ENCODE peak calls at places on chromosomes 6 and 20, in nine cellular contexts. N is memory B cell; S is C1 segment of cervical spinal cord; V is ovary; K is GM10248; A is HCT116; Z is NCI-H524; I is HFFc6; H is stimulated activated CD8-positive, alpha-beta memory T cell treated with anti-CD3 and anti-CD28 coated beads, Interleukin-12 subunit alpha, Interleukin-12 subunit beta, amount 100 ng/mL, for 4 hours. W is an unnamed sample.

GRCh38 chr6:105326216-105326615 is 76.7 kb downstream of the PREP start:
- DNase-seq in H (no peak), N (no peak), A (peak), K (no peak), S (no peak), Z (peak), I (peak), V (no peak), W (peak)

GRCh38 chr20:59576216-59576953 is 28.0 kb upstream of the PHACTR3 start:
- DNase-seq in S (no peak), K (no peak), N (no peak), Z (peak), A (no peak), V (peak), I (no peak), H (no peak), W (no peak)

GRCh38 chr20:18692453-18692852 is 104.6 kb downstream of the DTD1 start:
- DNase-seq in N (no peak), Z (no peak), A (no peak), S (no peak), I (no peak), K (no peak), V (no peak), H (no peak), W (peak)

GRCh38 chr6:16483315-16483875 is 245.0 kb downstream of the GMPR start:
- DNase-seq in I (no peak), N (no peak), V (no peak), S (no peak), H (no peak), Z (no peak), K (no peak), A (no peak), W (no peak)

GRCh38 chr20:21437816-21438215 is 40.5 kb upstream of the NKX2-4 start:
- DNase-seq in V (no peak), N (no peak), S (no peak), Z (no peak), H (no peak), K (no peak), I (no peak), A (no peak), W (no peak)

GRCh38 chr6:134593887-134594286 is 276.0 kb upstream of the SGK1 start:
- DNase-seq in I (no peak), N (no peak), S (peak), H (no peak), A (no peak), K (no peak), Z (no peak), V (no peak), W (no peak)

GRCh38 chr6:159169193-159169555 is at the start of gene FNDC1:
- DNase-seq in H (no peak), I (no peak), N (peak), V (peak), A (no peak), Z (peak), S (no peak), K (peak), W (no peak)

GRCh38 chr6:89347825-89348224 is 4.7 kb downstream of the UBE2J1 start:
- DNase-seq in S (no peak), N (no peak), K (no peak), I (peak), A (no peak), H (no peak), Z (no peak), V (no peak), W (no peak)

GRCh38 chr20:17664025-17664638 is 17.9 kb downstream of the RRBP1 start:
- DNase-seq in Z (no peak), S (no peak), A (no peak), I (no peak), N (no peak), V (no peak), H (no peak), K (no peak), W (no peak)

GRCh38 chr6:156999762-157000161 is 222.6 kb downstream of the ARID1B start:
- DNase-seq in K (no peak), V (no peak), I (no peak), S (no peak), H (no peak), N (no peak), A (no peak), Z (no peak), W (no peak)

GRCh38 chr20:43863330-43863729 is 51.3 kb upstream of the TOX2 start:
- DNase-seq in N (no peak), A (no peak), S (no peak), K (no peak), I (no peak), H (no peak), V (no peak), Z (no peak), W (no peak)

GRCh38 chr6:27096834-27097511 is 150.5 kb upstream of the PRSS16 start:
- DNase-seq in V (peak), N (no peak), K (peak), Z (no peak), H (no peak), A (peak), S (no peak), I (peak), W (peak)

GRCh38 chr20:37615507-37616425 is 78.1 kb upstream of the CTNNBL1 start:
- DNase-seq in Z (no peak), I (peak), K (peak), H (no peak), S (no peak), V (no peak), A (peak), N (peak), W (no peak)

GRCh38 chr6:15363523-15364400 is 117.9 kb downstream of the JARID2 start:
- DNase-seq in I (no peak), S (no peak), V (no peak), A (no peak), K (peak), Z (no peak), H (no peak), N (no peak), W (no peak)

GRCh38 chr6:125248136-125248535 is 53.6 kb downstream of the HDDC2 start:
- DNase-seq in V (no peak), H (no peak), S (no peak), N (no peak), K (no peak), Z (no peak), I (no peak), A (no peak), W (no peak)

GRCh38 chr6:129340983-129341382 is 369.0 kb downstream of the ARHGAP18 start:
- DNase-seq in K (no peak), I (peak), Z (no peak), H (no peak), V (no peak), S (no peak), N (no peak), A (no peak), W (peak)

GRCh38 chr6:72206606-72207005 is 320.3 kb downstream of the RIMS1 start:
- DNase-seq in I (no peak), V (no peak), N (no peak), K (no peak), A (no peak), H (no peak), S (no peak), Z (no peak), W (no peak)

GRCh38 chr6:30612687-30613248 is 4.3 kb downstream of the PPP1R10 start:
- DNase-seq in Z (no peak), A (no peak), V (no peak), N (no peak), H (no peak), I (peak), S (no peak), K (no peak), W (peak)

GRCh38 chr6:170149681-170150589 is 140.9 kb downstream of the DLL1 start:
- DNase-seq in N (no peak), K (no peak), A (no peak), I (no peak), Z (no peak), S (no peak), V (no peak), H (no peak), W (no peak)

GRCh38 chr6:136701011-136701410 is 91.3 kb downstream of the MAP3K5 start:
- DNase-seq in A (no peak), N (no peak), V (no peak), I (no peak), H (no peak), Z (peak), K (no peak), S (no peak), W (no peak)

GRCh38 chr20:24488800-24489175 is 19.4 kb downstream of the SYNDIG1 start:
- DNase-seq in I (no peak), H (no peak), S (no peak), K (no peak), Z (no peak), V (no peak), A (no peak), N (no peak), W (no peak)

GRCh38 chr6:138593100-138593877 is 94.0 kb upstream of the NHSL1 start:
- DNase-seq in N (no peak), H (no peak), K (peak), Z (no peak), A (peak), I (peak), S (peak), V (no peak), W (peak)

GRCh38 chr20:55745840-55746239 is 259.5 kb downstream of the CBLN4 start:
- DNase-seq in V (no peak), K (no peak), I (no peak), S (no peak), H (no peak), N (no peak), Z (no peak), A (no peak), W (no peak)

GRCh38 chr6:35485402-35485877 is 11.4 kb downstream of the TEAD3 start:
- DNase-seq in K (no peak), Z (no peak), I (no peak), A (no peak), H (no peak), S (no peak), N (no peak), V (peak), W (peak)

GRCh38 chr20:50434653-50435396 is 75.4 kb upstream of the PTPN1 start:
- DNase-seq in S (no peak), N (no peak), V (no peak), H (no peak), Z (no peak), A (no peak), K (no peak), I (peak), W (peak)

GRCh38 chr20:58267389-58268215 is 39.1 kb upstream of the ANKRD60 start:
- DNase-seq in A (no peak), I (no peak), V (no peak), S (no peak), K (no peak), N (no peak), H (no peak), Z (no peak), W (no peak)

GRCh38 chr20:43749734-43750294 is 23.0 kb upstream of the GTSF1L start:
- DNase-seq in H (peak), A (peak), I (peak), S (peak), Z (peak), N (peak), K (peak), V (peak), W (peak)

GRCh38 chr20:49668181-49668877 is 45.3 kb downstream of the B4GALT5 start:
- DNase-seq in A (no peak), I (no peak), Z (peak), H (peak), N (peak), K (peak), V (no peak), S (peak), W (no peak)

GRCh38 chr20:5073154-5074049 is 46.4 kb downstream of the PCNA start:
- DNase-seq in A (peak), I (peak), K (no peak), H (no peak), S (peak), N (no peak), Z (no peak), V (peak), W (peak)

GRCh38 chr6:22470454-22471368 is 98.7 kb upstream of the HDGFL1 start:
- DNase-seq in S (no peak), V (peak), K (no peak), Z (no peak), I (no peak), N (no peak), A (no peak), H (no peak), W (peak)

GRCh38 chr20:44858959-44859358 is 26.5 kb upstream of the YWHAB start:
- DNase-seq in N (no peak), I (no peak), H (no peak), A (no peak), Z (no peak), V (no peak), S (no peak), K (no peak), W (no peak)

GRCh38 chr6:6003334-6004146 is 3.2 kb downstream of the NRN1 start:
- DNase-seq in Z (peak), H (no peak), K (no peak), A (no peak), I (no peak), N (no peak), S (no peak), V (no peak), W (peak)

W was measured in EL.